ENCODE peak calls at places on chromosomes 3 and 15, in six cellular contexts. O is GM06990, G is HT1080, E is neural progenitor cell, Y is osteocyte, U is H9. A is an unnamed sample.

GRCh38 chr15:20356444-20357138 is 185.0 kb downstream of the GOLGA6L6 start:
- DNase-seq in Y (peak), E (no peak), G (peak), O (no peak), U (peak), A (peak)

GRCh38 chr15:49645937-49646336 is 25.1 kb downstream of the DTWD1 start:
- DNase-seq in G (peak), E (no peak), O (no peak), U (no peak), Y (no peak), A (no peak)

GRCh38 chr15:65326109-65326508 is 21.6 kb downstream of the RNU5B-1 start:
- DNase-seq in Y (no peak), G (no peak), E (peak), U (peak), O (no peak), A (no peak)

GRCh38 chr3:36525115-36525711 is 144.9 kb downstream of the STAC start:
- DNase-seq in G (peak), E (no peak), Y (no peak), U (no peak), O (no peak), A (no peak)

GRCh38 chr3:61032991-61033390 is 218.3 kb downstream of the FHIT start:
- DNase-seq in O (no peak), Y (no peak), E (no peak), U (no peak), G (no peak), A (no peak)

GRCh38 chr15:67882487-67883227 is 42.8 kb upstream of the RNU6-1 start:
- DNase-seq in U (no peak), E (no peak), G (peak), Y (peak), O (peak), A (no peak)

GRCh38 chr3:58272891-58273290 is 33.2 kb upstream of the RPP14 start:
- DNase-seq in O (no peak), U (no peak), E (no peak), Y (no peak), G (no peak), A (no peak)

GRCh38 chr3:41173926-41174702 is 25.2 kb upstream of the CTNNB1 start:
- DNase-seq in G (no peak), O (no peak), E (no peak), U (no peak), Y (no peak), A (no peak)

A was measured in HAP-1.